ENCODE peak calls at places on chromosomes 3 and 15, in ten cellular contexts. One of them, this sample, is unnamed.

GRCh38 chr3:30721314-30721634 is 114.9 kb downstream of the TGFBR2 start:
- DNase-seq in ovary: no peak
- DNase-seq in CD4-positive, alpha-beta memory T cell: no peak
- DNase-seq in colonic mucosa: no peak
- DNase-seq in mammary epithelial cell: no peak
- DNase-seq in lung: no peak
- DNase-seq in PC-9: peak; percentile 3
- DNase-seq in adrenal gland: no peak
- DNase-seq in Caco-2: no peak
- DNase-seq in body of pancreas: no peak
- DNase-seq in this sample: no peak

GRCh38 chr3:169583269-169583668 is 80.2 kb downstream of the MECOM start:
- DNase-seq in Caco-2: no peak
- DNase-seq in CD4-positive, alpha-beta memory T cell: no peak
- DNase-seq in colonic mucosa: no peak
- DNase-seq in ovary: no peak
- DNase-seq in mammary epithelial cell: no peak
- DNase-seq in body of pancreas: no peak
- DNase-seq in adrenal gland: no peak
- DNase-seq in PC-9: no peak
- DNase-seq in lung: no peak
- DNase-seq in this sample: no peak

GRCh38 chr3:197820550-197821335 is 29.7 kb downstream of the LRCH3 start:
- DNase-seq in mammary epithelial cell: no peak
- DNase-seq in ovary: no peak
- DNase-seq in body of pancreas: no peak
- DNase-seq in CD4-positive, alpha-beta memory T cell: no peak
- DNase-seq in Caco-2: peak; percentile 57
- DNase-seq in colonic mucosa: no peak
- DNase-seq in lung: no peak
- DNase-seq in adrenal gland: no peak
- DNase-seq in PC-9: no peak
- DNase-seq in this sample: no peak

GRCh38 chr3:137738710-137739109 is 25.4 kb upstream of the SOX14 start:
- DNase-seq in adrenal gland: no peak
- DNase-seq in mammary epithelial cell: no peak
- DNase-seq in colonic mucosa: no peak
- DNase-seq in CD4-positive, alpha-beta memory T cell: no peak
- DNase-seq in Caco-2: no peak
- DNase-seq in ovary: no peak
- DNase-seq in body of pancreas: no peak
- DNase-seq in lung: no peak
- DNase-seq in PC-9: no peak
- DNase-seq in this sample: no peak

GRCh38 chr3:69696365-69696764 is 42.9 kb upstream of the MITF start:
- DNase-seq in PC-9: no peak
- DNase-seq in lung: no peak
- DNase-seq in mammary epithelial cell: no peak
- DNase-seq in CD4-positive, alpha-beta memory T cell: no peak
- DNase-seq in colonic mucosa: no peak
- DNase-seq in ovary: no peak
- DNase-seq in body of pancreas: no peak
- DNase-seq in adrenal gland: no peak
- DNase-seq in Caco-2: no peak
- DNase-seq in this sample: no peak

GRCh38 chr3:102536479-102536878 is 101.7 kb downstream of the ZPLD1 start:
- DNase-seq in Caco-2: peak; percentile 17
- DNase-seq in adrenal gland: no peak
- DNase-seq in lung: no peak
- DNase-seq in body of pancreas: peak; percentile 9
- DNase-seq in colonic mucosa: no peak
- DNase-seq in PC-9: no peak
- DNase-seq in ovary: no peak
- DNase-seq in mammary epithelial cell: peak; percentile 39
- DNase-seq in CD4-positive, alpha-beta memory T cell: peak; percentile 22
- DNase-seq in this sample: peak; percentile 84

GRCh38 chr3:10192953-10193691 is 28.4 kb downstream of the IRAK2 start:
- DNase-seq in mammary epithelial cell: peak; percentile 64
- DNase-seq in CD4-positive, alpha-beta memory T cell: peak; percentile 61
- DNase-seq in colonic mucosa: peak; percentile 46
- DNase-seq in lung: no peak
- DNase-seq in ovary: no peak
- DNase-seq in body of pancreas: no peak
- DNase-seq in PC-9: peak; percentile 30
- DNase-seq in Caco-2: no peak
- DNase-seq in adrenal gland: peak; percentile 84
- DNase-seq in this sample: peak; percentile 96

GRCh38 chr3:37993811-37994638 is 3.4 kb downstream of the VILL start:
- DNase-seq in PC-9: no peak
- DNase-seq in mammary epithelial cell: no peak
- DNase-seq in ovary: peak; percentile 83
- DNase-seq in adrenal gland: peak; percentile 81
- DNase-seq in lung: peak; percentile 79
- DNase-seq in CD4-positive, alpha-beta memory T cell: peak; percentile 56
- DNase-seq in body of pancreas: peak; percentile 51
- DNase-seq in Caco-2: no peak
- DNase-seq in colonic mucosa: peak; percentile 76
- DNase-seq in this sample: no peak

GRCh38 chr3:62370112-62371031 is 3.0 kb downstream of the FEZF2 start:
- DNase-seq in CD4-positive, alpha-beta memory T cell: no peak
- DNase-seq in colonic mucosa: no peak
- DNase-seq in adrenal gland: no peak
- DNase-seq in PC-9: no peak
- DNase-seq in mammary epithelial cell: no peak
- DNase-seq in body of pancreas: no peak
- DNase-seq in ovary: no peak
- DNase-seq in lung: no peak
- DNase-seq in Caco-2: no peak
- DNase-seq in this sample: no peak

GRCh38 chr15:57866149-57866736 is 159.7 kb downstream of the POLR2M start:
- DNase-seq in ovary: no peak
- DNase-seq in Caco-2: peak; percentile 70
- DNase-seq in lung: peak; percentile 61
- DNase-seq in body of pancreas: peak; percentile 67
- DNase-seq in colonic mucosa: peak; percentile 77
- DNase-seq in mammary epithelial cell: peak; percentile 36
- DNase-seq in PC-9: peak; percentile 35
- DNase-seq in adrenal gland: peak; percentile 60
- DNase-seq in CD4-positive, alpha-beta memory T cell: peak; percentile 31
- DNase-seq in this sample: peak; percentile 69

GRCh38 chr3:19485267-19485666 is 337.0 kb downstream of the KCNH8 start:
- DNase-seq in ovary: no peak
- DNase-seq in lung: peak; percentile 49
- DNase-seq in Caco-2: no peak
- DNase-seq in mammary epithelial cell: no peak
- DNase-seq in body of pancreas: no peak
- DNase-seq in CD4-positive, alpha-beta memory T cell: no peak
- DNase-seq in PC-9: peak; percentile 6
- DNase-seq in colonic mucosa: no peak
- DNase-seq in adrenal gland: no peak
- DNase-seq in this sample: no peak

GRCh38 chr3:38805765-38806386 is 10.1 kb downstream of the SCN10A start:
- DNase-seq in colonic mucosa: peak; percentile 46
- DNase-seq in body of pancreas: peak; percentile 36
- DNase-seq in ovary: no peak
- DNase-seq in mammary epithelial cell: peak; percentile 67
- DNase-seq in adrenal gland: peak; percentile 19
- DNase-seq in PC-9: peak; percentile 33
- DNase-seq in CD4-positive, alpha-beta memory T cell: peak; percentile 16
- DNase-seq in Caco-2: peak; percentile 75
- DNase-seq in lung: no peak
- DNase-seq in this sample: peak; percentile 85

GRCh38 chr3:122356402-122356801 is 26.6 kb downstream of the MIX23 start:
- DNase-seq in Caco-2: peak; percentile 50
- DNase-seq in lung: no peak
- DNase-seq in ovary: peak; percentile 38
- DNase-seq in mammary epithelial cell: peak; percentile 72
- DNase-seq in colonic mucosa: peak; percentile 79
- DNase-seq in body of pancreas: peak; percentile 58
- DNase-seq in PC-9: peak; percentile 55
- DNase-seq in CD4-positive, alpha-beta memory T cell: peak; percentile 19
- DNase-seq in adrenal gland: no peak
- DNase-seq in this sample: peak; percentile 76

GRCh38 chr3:78163379-78163778 is 1123.5 kb downstream of the ROBO2 start:
- DNase-seq in CD4-positive, alpha-beta memory T cell: no peak
- DNase-seq in lung: no peak
- DNase-seq in Caco-2: no peak
- DNase-seq in adrenal gland: no peak
- DNase-seq in PC-9: no peak
- DNase-seq in ovary: no peak
- DNase-seq in body of pancreas: no peak
- DNase-seq in mammary epithelial cell: no peak
- DNase-seq in colonic mucosa: no peak
- DNase-seq in this sample: no peak

GRCh38 chr3:175399156-175399840 is 540.2 kb downstream of the NAALADL2 start:
- DNase-seq in Caco-2: no peak
- DNase-seq in ovary: no peak
- DNase-seq in PC-9: peak; percentile 7
- DNase-seq in body of pancreas: peak; percentile 18
- DNase-seq in mammary epithelial cell: no peak
- DNase-seq in adrenal gland: no peak
- DNase-seq in lung: no peak
- DNase-seq in CD4-positive, alpha-beta memory T cell: no peak
- DNase-seq in colonic mucosa: no peak
- DNase-seq in this sample: peak; percentile 39

GRCh38 chr3:62872318-62872717 is 2.9 kb downstream of the CADPS start:
- DNase-seq in lung: no peak
- DNase-seq in adrenal gland: no peak
- DNase-seq in PC-9: no peak
- DNase-seq in colonic mucosa: no peak
- DNase-seq in Caco-2: no peak
- DNase-seq in ovary: no peak
- DNase-seq in mammary epithelial cell: no peak
- DNase-seq in body of pancreas: no peak
- DNase-seq in CD4-positive, alpha-beta memory T cell: no peak
- DNase-seq in this sample: no peak

GRCh38 chr15:38684461-38685000 is 119.9 kb upstream of the RASGRP1 start:
- DNase-seq in colonic mucosa: no peak
- DNase-seq in CD4-positive, alpha-beta memory T cell: no peak
- DNase-seq in ovary: no peak
- DNase-seq in body of pancreas: no peak
- DNase-seq in lung: no peak
- DNase-seq in Caco-2: no peak
- DNase-seq in PC-9: no peak
- DNase-seq in adrenal gland: no peak
- DNase-seq in mammary epithelial cell: no peak
- DNase-seq in this sample: no peak

GRCh38 chr15:92884459-92884812 is 15.7 kb upstream of the CHD2 start:
- DNase-seq in body of pancreas: no peak
- DNase-seq in ovary: no peak
- DNase-seq in lung: no peak
- DNase-seq in Caco-2: no peak
- DNase-seq in CD4-positive, alpha-beta memory T cell: no peak
- DNase-seq in colonic mucosa: no peak
- DNase-seq in adrenal gland: no peak
- DNase-seq in PC-9: no peak
- DNase-seq in mammary epithelial cell: no peak
- DNase-seq in this sample: no peak
- H3K4me1 ChIP-seq in body of pancreas: peaks cover 45% of the 10 kb centered on the region
- H3K4me1 ChIP-seq in ovary: peaks cover 6% of the 10 kb centered on the region
- H3K4me1 ChIP-seq in lung: peaks cover 3% of the 10 kb centered on the region
- H3K4me1 ChIP-seq in Caco-2: peaks cover 34% of the 10 kb centered on the region
- H3K4me1 ChIP-seq in CD4-positive, alpha-beta memory T cell: peaks cover 70% of the 10 kb centered on the region
- H3K4me1 ChIP-seq in colonic mucosa: peaks cover 15% of the 10 kb centered on the region
- H3K4me1 ChIP-seq in adrenal gland: peaks cover 20% of the 10 kb centered on the region
- H3K4me1 ChIP-seq in PC-9: peaks cover 41% of the 10 kb centered on the region
- H3K4me1 ChIP-seq in mammary epithelial cell: peaks cover 15% of the 10 kb centered on the region
- H3K4me1 ChIP-seq in this sample: peaks cover 28% of the 10 kb centered on the region

GRCh38 chr15:25090073-25090733 is 135.4 kb downstream of the SNRPN start:
- DNase-seq in adrenal gland: no peak
- DNase-seq in CD4-positive, alpha-beta memory T cell: no peak
- DNase-seq in lung: no peak
- DNase-seq in mammary epithelial cell: no peak
- DNase-seq in ovary: no peak
- DNase-seq in body of pancreas: no peak
- DNase-seq in PC-9: no peak
- DNase-seq in Caco-2: no peak
- DNase-seq in colonic mucosa: no peak
- DNase-seq in this sample: no peak

GRCh38 chr15:25091421-25092158 is 136.8 kb downstream of the SNRPN start:
- DNase-seq in adrenal gland: no peak
- DNase-seq in ovary: no peak
- DNase-seq in lung: no peak
- DNase-seq in colonic mucosa: no peak
- DNase-seq in PC-9: no peak
- DNase-seq in CD4-positive, alpha-beta memory T cell: no peak
- DNase-seq in Caco-2: no peak
- DNase-seq in mammary epithelial cell: no peak
- DNase-seq in body of pancreas: no peak
- DNase-seq in this sample: no peak

GRCh38 chr15:25087137-25087536 is 132.3 kb downstream of the SNRPN start:
- DNase-seq in CD4-positive, alpha-beta memory T cell: no peak
- DNase-seq in Caco-2: no peak
- DNase-seq in ovary: no peak
- DNase-seq in mammary epithelial cell: no peak
- DNase-seq in lung: no peak
- DNase-seq in PC-9: no peak
- DNase-seq in body of pancreas: no peak
- DNase-seq in colonic mucosa: no peak
- DNase-seq in adrenal gland: no peak
- DNase-seq in this sample: no peak

GRCh38 chr15:25089577-25089976 is 134.8 kb downstream of the SNRPN start:
- DNase-seq in Caco-2: no peak
- DNase-seq in adrenal gland: no peak
- DNase-seq in body of pancreas: no peak
- DNase-seq in ovary: no peak
- DNase-seq in PC-9: no peak
- DNase-seq in CD4-positive, alpha-beta memory T cell: no peak
- DNase-seq in lung: no peak
- DNase-seq in mammary epithelial cell: no peak
- DNase-seq in colonic mucosa: no peak
- DNase-seq in this sample: no peak

GRCh38 chr15:25088261-25088790 is 133.5 kb downstream of the SNRPN start:
- DNase-seq in ovary: no peak
- DNase-seq in adrenal gland: no peak
- DNase-seq in colonic mucosa: no peak
- DNase-seq in CD4-positive, alpha-beta memory T cell: no peak
- DNase-seq in mammary epithelial cell: no peak
- DNase-seq in body of pancreas: no peak
- DNase-seq in PC-9: no peak
- DNase-seq in Caco-2: no peak
- DNase-seq in lung: no peak
- DNase-seq in this sample: no peak
- H3K9me3 ChIP-seq in ovary: peaks cover 6% of the 10 kb centered on the region
- H3K9me3 ChIP-seq in adrenal gland: no peaks in the 10 kb centered on the region
- H3K9me3 ChIP-seq in colonic mucosa: peaks cover 4% of the 10 kb centered on the region
- H3K9me3 ChIP-seq in CD4-positive, alpha-beta memory T cell: peaks cover 8% of the 10 kb centered on the region
- H3K9me3 ChIP-seq in mammary epithelial cell: peaks cover 73% of the 10 kb centered on the region
- H3K9me3 ChIP-seq in body of pancreas: no peaks in the 10 kb centered on the region
- H3K9me3 ChIP-seq in PC-9: no peaks in the 10 kb centered on the region
- H3K9me3 ChIP-seq in Caco-2: peaks cover 11% of the 10 kb centered on the region
- H3K9me3 ChIP-seq in lung: peaks cover 92% of the 10 kb centered on the region
- H3K9me3 ChIP-seq in this sample: peaks cover 24% of the 10 kb centered on the region

GRCh38 chr3:64578797-64579196 is 109.0 kb downstream of the ADAMTS9 start:
- DNase-seq in mammary epithelial cell: no peak
- DNase-seq in body of pancreas: no peak
- DNase-seq in lung: no peak
- DNase-seq in ovary: no peak
- DNase-seq in PC-9: no peak
- DNase-seq in colonic mucosa: no peak
- DNase-seq in CD4-positive, alpha-beta memory T cell: no peak
- DNase-seq in Caco-2: no peak
- DNase-seq in adrenal gland: no peak
- DNase-seq in this sample: no peak
- H3K4me1 ChIP-seq in mammary epithelial cell: peaks cover 7% of the 10 kb centered on the region
- H3K4me1 ChIP-seq in body of pancreas: peaks cover 23% of the 10 kb centered on the region
- H3K4me1 ChIP-seq in lung: no peaks in the 10 kb centered on the region
- H3K4me1 ChIP-seq in ovary: peaks cover 7% of the 10 kb centered on the region
- H3K4me1 ChIP-seq in PC-9: no peaks in the 10 kb centered on the region
- H3K4me1 ChIP-seq in colonic mucosa: no peaks in the 10 kb centered on the region
- H3K4me1 ChIP-seq in CD4-positive, alpha-beta memory T cell: no peaks in the 10 kb centered on the region
- H3K4me1 ChIP-seq in Caco-2: peaks cover 26% of the 10 kb centered on the region
- H3K4me1 ChIP-seq in adrenal gland: no peaks in the 10 kb centered on the region
- H3K4me1 ChIP-seq in this sample: no peaks in the 10 kb centered on the region

GRCh38 chr3:146368882-146369523 is 100.4 kb downstream of the PLSCR2 start:
- DNase-seq in mammary epithelial cell: no peak
- DNase-seq in ovary: no peak
- DNase-seq in adrenal gland: no peak
- DNase-seq in body of pancreas: no peak
- DNase-seq in lung: no peak
- DNase-seq in CD4-positive, alpha-beta memory T cell: no peak
- DNase-seq in colonic mucosa: no peak
- DNase-seq in Caco-2: no peak
- DNase-seq in PC-9: no peak
- DNase-seq in this sample: no peak
- H3K9me3 ChIP-seq in mammary epithelial cell: no peaks in the 10 kb centered on the region
- H3K9me3 ChIP-seq in ovary: no peaks in the 10 kb centered on the region
- H3K9me3 ChIP-seq in adrenal gland: no peaks in the 10 kb centered on the region
- H3K9me3 ChIP-seq in body of pancreas: no peaks in the 10 kb centered on the region
- H3K9me3 ChIP-seq in lung: peaks cover 4% of the 10 kb centered on the region
- H3K9me3 ChIP-seq in CD4-positive, alpha-beta memory T cell: no peaks in the 10 kb centered on the region
- H3K9me3 ChIP-seq in colonic mucosa: no peaks in the 10 kb centered on the region
- H3K9me3 ChIP-seq in Caco-2: peaks cover 10% of the 10 kb centered on the region
- H3K9me3 ChIP-seq in PC-9: no peaks in the 10 kb centered on the region
- H3K9me3 ChIP-seq in this sample: no peaks in the 10 kb centered on the region

This sample was measured in PC-3.